ENCODE peak calls at places on chromosomes 3 and 15, in eight cellular contexts. A is HEK293T, T is AG04449, J is cardiac fibroblast, H is posterior cingulate gyrus, N is M059J, O is NCI-H1092 treated with DMSO at 0.1 percent for 48 hours, P is thoracic aorta. K is an unnamed sample.

GRCh38 chr3:179376474-179376873 is 29.0 kb downstream of the MFN1 start:
- DNase-seq in H (no peak), O (no peak), J (no peak), A (no peak), P (no peak), N (no peak), T (no peak), K (no peak)

GRCh38 chr3:176946169-176946568 is 251.1 kb downstream of the TBL1XR1 start:
- DNase-seq in O (no peak), H (no peak), A (no peak), J (no peak), T (no peak), N (no peak), P (no peak), K (no peak)

GRCh38 chr3:70856414-70857162 is 544.1 kb upstream of the MDFIC2 start:
- DNase-seq in T (peak), H (no peak), J (peak), N (peak), P (no peak), O (no peak), A (no peak), K (no peak)

GRCh38 chr3:17195192-17195611 is 310.4 kb downstream of the PLCL2 start:
- DNase-seq in O (peak), H (peak), T (no peak), P (no peak), N (no peak), J (peak), A (peak), K (no peak)

GRCh38 chr15:42392309-42393024 is 33.2 kb downstream of the CAPN3 start:
- DNase-seq in N (no peak), J (no peak), A (no peak), T (no peak), O (no peak), H (no peak), P (no peak), K (no peak)

GRCh38 chr3:56596441-56596840 is 39.5 kb downstream of the CCDC66 start:
- DNase-seq in T (no peak), P (no peak), A (no peak), J (no peak), H (no peak), O (no peak), N (no peak), K (no peak)

GRCh38 chr3:102733811-102734574 is 299.2 kb downstream of the ZPLD1 start:
- DNase-seq in P (no peak), H (no peak), T (no peak), A (no peak), O (no peak), J (no peak), N (peak), K (no peak)

GRCh38 chr3:149605902-149606301 is 51.9 kb downstream of the WWTR1 start:
- DNase-seq in P (no peak), O (no peak), A (no peak), T (no peak), H (no peak), N (peak), J (peak), K (peak)

GRCh38 chr15:59247364-59247763 is 40.7 kb downstream of the LDHAL6B start:
- DNase-seq in T (no peak), O (peak), J (peak), N (peak), H (peak), A (peak), P (no peak), K (peak)

GRCh38 chr15:78362716-78363426 is 22.7 kb downstream of the CRABP1 start:
- DNase-seq in H (no peak), P (no peak), T (no peak), J (no peak), O (no peak), N (no peak), A (no peak), K (no peak)

GRCh38 chr15:69664572-69665326 is 212.1 kb downstream of the RPLP1 start:
- DNase-seq in H (peak), P (no peak), T (no peak), N (peak), J (no peak), A (no peak), O (no peak), K (no peak)

GRCh38 chr3:18295171-18295920 is 129.8 kb downstream of the SATB1 start:
- DNase-seq in H (no peak), A (peak), N (peak), O (no peak), J (peak), T (peak), P (no peak), K (peak)

GRCh38 chr3:12175844-12176453 is 17.2 kb upstream of the TIMP4 start:
- DNase-seq in A (peak), H (peak), N (peak), T (no peak), P (no peak), J (peak), O (peak), K (peak)

GRCh38 chr15:96237002-96237401 is 93.5 kb upstream of the NR2F2 start:
- DNase-seq in N (no peak), A (no peak), J (peak), P (no peak), H (no peak), T (no peak), O (no peak), K (no peak)

GRCh38 chr3:50194128-50194902 is 2.9 kb downstream of the GNAT1 start:
- DNase-seq in P (no peak), T (no peak), H (peak), J (peak), A (peak), O (peak), N (peak), K (peak)

K was measured in ACHN.